ENCODE peak calls at places on chromosomes 3 and 15, in eight cellular contexts. Y is tibial nerve, N is esophagus muscularis mucosa, I is body of pancreas, J is HCT116, R is adrenal gland, U is heart left ventricle, D is Peyer's patch. S is an unnamed sample. For H3K36me3, the result is how much of the 10 kb centered on the place peaks cover.

GRCh38 chr3:64000446-64001055 is 22.7 kb downstream of the PSMD6 start:
- DNase-seq in N (no peak), D (no peak), U (no peak), R (no peak), J (no peak), I (no peak), Y (no peak), S (no peak)

GRCh38 chr3:192038726-192039125 is 577.8 kb downstream of the PYDC2 start:
- DNase-seq in J (no peak), D (no peak), N (no peak), R (peak), U (no peak), Y (no peak), I (no peak), S (no peak)

GRCh38 chr15:34203936-34204335 is 6.0 kb downstream of the KATNBL1 start:
- DNase-seq in D (no peak), Y (no peak), I (no peak), R (no peak), U (no peak), N (no peak), J (no peak), S (no peak)

GRCh38 chr3:30271781-30272180 is 334.6 kb upstream of the TGFBR2 start:
- DNase-seq in R (no peak), N (no peak), I (no peak), Y (no peak), D (no peak), U (no peak), J (no peak), S (no peak)

GRCh38 chr3:20930034-20930433 is 744.0 kb upstream of the SGO1 start:
- DNase-seq in R (no peak), D (no peak), I (peak), N (no peak), J (no peak), Y (no peak), U (no peak), S (no peak)

GRCh38 chr3:114351822-114352145 is 58.0 kb downstream of the TIGIT start:
- DNase-seq in N (no peak), I (no peak), R (no peak), D (no peak), Y (no peak), J (no peak), U (no peak), S (no peak)

GRCh38 chr3:105764378-105765376 is 104.1 kb downstream of the CBLB start:
- DNase-seq in D (no peak), R (no peak), U (no peak), I (no peak), N (no peak), J (no peak), Y (no peak), S (no peak)

GRCh38 chr3:184178522-184179138 is 4.0 kb downstream of the AP2M1 start:
- DNase-seq in U (no peak), D (no peak), Y (no peak), J (no peak), I (no peak), R (no peak), N (no peak), S (peak)

GRCh38 chr3:128999104-128999503 is 2.0 kb upstream of the EFCC1 start:
- DNase-seq in U (no peak), R (no peak), N (no peak), I (no peak), J (no peak), Y (no peak), D (peak), S (no peak)

GRCh38 chr15:47548986-47549385 is 168.3 kb upstream of the SEMA6D start:
- DNase-seq in I (no peak), N (no peak), U (no peak), J (no peak), D (no peak), Y (no peak), R (no peak), S (no peak)

GRCh38 chr3:23159929-23160328 is 43.2 kb upstream of the UBE2E2 start:
- DNase-seq in D (no peak), R (no peak), U (no peak), Y (no peak), N (no peak), J (no peak), I (no peak), S (no peak)

GRCh38 chr15:66099950-66100671 is 153.4 kb downstream of the MEGF11 start:
- DNase-seq in U (no peak), R (no peak), J (no peak), Y (no peak), D (no peak), N (no peak), I (no peak), S (peak)

GRCh38 chr3:18295171-18295920 is 129.8 kb downstream of the SATB1 start:
- DNase-seq in U (peak), N (no peak), D (peak), J (peak), I (peak), Y (no peak), R (no peak), S (no peak)

GRCh38 chr3:119331661-119332060 is 37.5 kb downstream of the ARHGAP31 start:
- DNase-seq in J (no peak), Y (no peak), D (no peak), I (no peak), U (no peak), N (no peak), R (no peak), S (no peak)

GRCh38 chr15:91878319-91878718 is 24.8 kb downstream of the SLCO3A1 start:
- DNase-seq in Y (no peak), U (no peak), J (no peak), D (no peak), I (no peak), N (no peak), R (no peak), S (no peak)

GRCh38 chr15:67512140-67512539 is 8.8 kb upstream of the C15orf61 start:
- DNase-seq in Y (no peak), R (no peak), J (no peak), N (no peak), U (no peak), D (no peak), I (no peak), S (no peak)

GRCh38 chr3:190566043-190566933 is 52.4 kb downstream of the IL1RAP start:
- DNase-seq in N (peak), D (peak), J (peak), R (peak), U (peak), Y (peak), I (peak), S (peak)

GRCh38 chr15:62985768-62986167 is 56.8 kb upstream of the TPM1 start:
- DNase-seq in J (no peak), Y (no peak), N (no peak), U (no peak), R (no peak), I (no peak), D (no peak), S (no peak)

GRCh38 chr3:164416491-164417222 is 661.6 kb downstream of the SI start:
- DNase-seq in R (no peak), N (no peak), J (no peak), Y (no peak), U (no peak), D (no peak), I (no peak), S (no peak)

GRCh38 chr3:85141-85540 is 111.4 kb upstream of the CHL1 start:
- DNase-seq in D (no peak), R (no peak), I (no peak), Y (no peak), U (no peak), N (no peak), J (no peak), S (no peak)

GRCh38 chr3:3618624-3619023 is 180.6 kb upstream of the LRRN1 start:
- DNase-seq in U (no peak), J (no peak), I (no peak), R (no peak), D (no peak), N (no peak), Y (no peak), S (no peak)

GRCh38 chr3:105806361-105806760 is 62.5 kb downstream of the CBLB start:
- DNase-seq in R (no peak), N (no peak), I (no peak), Y (no peak), D (no peak), U (no peak), J (no peak), S (no peak)

GRCh38 chr3:115710799-115711198 is 87.5 kb downstream of the GAP43 start:
- DNase-seq in U (no peak), Y (no peak), R (no peak), J (no peak), I (no peak), D (no peak), N (no peak), S (no peak)

GRCh38 chr15:80567721-80568157 is 127.4 kb upstream of the ABHD17C start:
- DNase-seq in N (no peak), I (peak), J (peak), R (peak), Y (peak), U (peak), D (peak), S (peak)

GRCh38 chr15:64125978-64126377 is 25.6 kb upstream of the SNX22 start:
- DNase-seq in D (no peak), I (no peak), J (no peak), N (no peak), R (no peak), Y (no peak), U (no peak), S (no peak)

GRCh38 chr3:102181202-102181920 is 253.5 kb upstream of the ZPLD1 start:
- DNase-seq in U (no peak), N (no peak), I (no peak), D (no peak), Y (no peak), R (no peak), J (no peak), S (no peak)

GRCh38 chr3:136642714-136643113 is 109.5 kb downstream of the STAG1 start:
- DNase-seq in I (no peak), D (no peak), N (no peak), R (no peak), J (no peak), U (no peak), Y (no peak), S (no peak)

GRCh38 chr15:52745326-52746161 is 44.6 kb downstream of the ONECUT1 start:
- DNase-seq in U (no peak), N (no peak), J (no peak), R (no peak), I (no peak), D (no peak), Y (no peak), S (no peak)

GRCh38 chr15:27070816-27071215 is 99.8 kb downstream of the GABRG3 start:
- DNase-seq in N (no peak), D (no peak), Y (no peak), I (no peak), U (no peak), J (no peak), R (no peak), S (no peak)

DNA sequence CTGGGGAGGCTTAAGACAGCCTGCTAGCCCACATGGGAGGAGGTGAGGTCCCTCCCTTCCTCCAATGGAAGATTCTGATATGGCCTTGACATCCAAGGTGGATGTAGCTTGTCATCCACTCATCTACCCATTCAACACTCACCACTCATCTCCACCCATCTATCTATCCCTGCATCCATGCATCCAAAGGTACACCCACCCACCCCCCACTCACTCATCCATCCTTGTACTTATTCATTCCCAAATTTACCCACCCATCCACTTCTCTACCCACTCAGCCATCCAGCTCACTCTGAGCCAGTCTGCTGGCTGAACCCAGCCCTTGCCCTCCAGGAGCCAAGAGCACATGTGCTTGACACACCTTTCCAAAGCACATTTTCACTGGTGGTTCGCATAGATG is 189.7 kb downstream of the TLE3 start:
- DNase-seq in J (no peak), D (no peak), N (no peak), U (no peak), Y (no peak), I (no peak), R (no peak), S (no peak)
- H3K36me3 ChIP-seq in J (under half), D (under half), N (under half), U (under half), Y (under half), I (under half), R (under half), S (under half)

GRCh38 chr3:14431928-14432834 is 29.8 kb downstream of the SLC6A6 start:
- DNase-seq in U (peak), I (peak), Y (peak), N (peak), D (peak), R (peak), J (peak), S (peak)
- TF ChIP-seq POLR2A in U (no peak), I (no peak), Y (no peak), N (no peak), D (no peak), R (peak), J (no peak), S (no peak)

GRCh38 chr15:101647251-101647650 is 4.9 kb downstream of the TM2D3 start:
- DNase-seq in D (no peak), J (no peak), U (no peak), N (no peak), I (no peak), Y (no peak), R (peak), S (no peak)
- H3K36me3 ChIP-seq in D (under half), J (under half), U (half or more), N (half or more), I (under half), Y (half or more), R (under half), S (under half)

GRCh38 chr3:39406368-39407258 is at the start of gene RPSA:
- DNase-seq in Y (peak), N (peak), R (peak), J (peak), I (peak), D (peak), U (peak), S (peak)
- TF ChIP-seq POLR2A in Y (peak), N (peak), R (peak), J (peak), I (peak), D (peak), U (peak), S (peak)

GRCh38 chr15:25438601-25439455 is at the start of gene UBE3A:
- DNase-seq in U (peak), N (peak), D (peak), R (peak), Y (peak), J (peak), I (peak), S (peak)
- H3K36me3 ChIP-seq in U (under half), N (under half), D (under half), R (under half), Y (under half), J (under half), I (under half), S (under half)

GRCh38 chr15:72231066-72231846 is at the start of gene PKM:
- DNase-seq in R (peak), Y (peak), U (peak), J (peak), I (peak), N (peak), D (peak), S (peak)

GRCh38 chr15:72229947-72230196 is 1.1 kb downstream of the PKM start:
- DNase-seq in J (no peak), R (no peak), Y (no peak), U (no peak), D (no peak), I (no peak), N (no peak), S (no peak)

GRCh38 chr15:72231847-72232461 is 964 bp upstream of the PKM start:
- DNase-seq in J (no peak), U (peak), Y (no peak), D (peak), I (peak), R (peak), N (no peak), S (no peak)

GRCh38 chr15:72229076-72229946 is 1.7 kb downstream of the PKM start:
- DNase-seq in D (peak), R (no peak), U (no peak), J (no peak), I (no peak), N (no peak), Y (no peak), S (peak)

GRCh38 chr15:72230197-72231065 is 559 bp downstream of the PKM start:
- DNase-seq in J (no peak), Y (peak), D (peak), R (peak), U (peak), N (peak), I (peak), S (peak)
- TF ChIP-seq POLR2A in J (no peak), Y (peak), D (peak), R (peak), U (no peak), N (peak), I (peak), S (peak)

DNA sequence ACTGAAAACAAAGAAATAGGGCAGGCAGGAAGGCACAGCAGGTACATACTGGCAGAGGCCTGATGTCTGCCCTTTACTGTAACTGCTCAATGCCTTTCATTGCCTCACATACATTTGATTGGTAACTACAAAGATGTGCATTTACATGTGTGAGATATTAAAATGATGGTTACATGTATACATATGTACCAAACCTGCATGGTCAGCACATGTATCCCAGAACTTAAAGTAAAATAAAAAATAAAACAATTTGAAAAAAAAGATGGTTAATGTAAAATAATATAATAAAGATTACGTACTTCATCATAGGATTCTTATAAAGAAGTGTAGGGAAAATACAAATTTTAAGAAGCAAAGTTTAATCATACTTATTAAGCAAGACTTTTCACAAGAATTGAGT is 15.1 kb downstream of the SSR3 start:
- DNase-seq in Y (no peak), D (no peak), R (no peak), J (no peak), I (no peak), N (no peak), U (no peak), S (no peak)
- H3K36me3 ChIP-seq in Y (under half), D (under half), R (under half), J (under half), I (under half), N (under half), U (half or more), S (under half)

S was measured in sigmoid colon.